ENCODE peak calls at places on chromosomes 11 and 22, in six cellular contexts. R is left ventricle myocardium inferior, V is HFFc6, N is fibroblast of lung, Z is B cell, A is lower lobe of right lung. M is an unnamed sample.
A peak's percentile ranks its signal among the peaks of the same experiment; 100 is the strongest.

GRCh38 chr11:115377882-115378296 is 126.3 kb downstream of the CADM1 start:
- DNase-seq in R (no peak), V (no peak), Z (no peak), A (no peak), N (peak; percentile 88), M (no peak)

GRCh38 chr11:125496465-125496817 is 376 bp upstream of the FEZ1 start:
- DNase-seq in N (no peak), V (no peak), R (no peak), Z (no peak), A (no peak), M (no peak)

GRCh38 chr11:117715801-117716200 is 81.2 kb downstream of the DSCAML1 start:
- DNase-seq in Z (no peak), R (no peak), V (no peak), N (no peak), A (no peak), M (no peak)

GRCh38 chr11:130634981-130635473 is 186.6 kb downstream of the ADAMTS15 start:
- DNase-seq in N (peak; percentile 75), A (no peak), R (no peak), Z (no peak), V (peak; percentile 38), M (no peak)

GRCh38 chr11:70668204-70669202 is 270.2 kb downstream of the CTTN start:
- DNase-seq in N (peak; percentile 33), R (no peak), A (peak; percentile 36), Z (no peak), V (no peak), M (no peak)

GRCh38 chr11:122505304-122506006 is 150.1 kb upstream of the UBASH3B start:
- DNase-seq in V (peak; percentile 84), A (peak; percentile 64), Z (no peak), R (peak; percentile 71), N (peak; percentile 92), M (peak; percentile 59)

GRCh38 chr11:952406-953385 is 27.0 kb downstream of the AP2A2 start:
- DNase-seq in A (no peak), Z (peak; percentile 11), R (no peak), V (no peak), N (peak; percentile 81), M (no peak)

GRCh38 chr11:68749061-68749491 is 2.2 kb downstream of the TESMIN start:
- DNase-seq in A (no peak), V (no peak), R (no peak), Z (no peak), N (peak; percentile 36), M (no peak)

GRCh38 chr11:4190098-4190497 is 95.5 kb downstream of the RRM1 start:
- DNase-seq in R (no peak), A (no peak), Z (no peak), N (no peak), V (no peak), M (no peak)

GRCh38 chr11:123061403-123062157 is at the start of gene HSPA8:
- DNase-seq in R (peak; percentile 64), A (peak; percentile 85), V (peak; percentile 68), Z (peak; percentile 67), N (peak; percentile 70), M (no peak)

GRCh38 chr11:103967985-103968384 is 68.5 kb upstream of the DDI1 start:
- DNase-seq in R (no peak), V (no peak), A (no peak), Z (no peak), N (no peak), M (no peak)

GRCh38 chr11:83069441-83070043 is 2.2 kb downstream of the RAB30 start:
- DNase-seq in N (no peak), V (no peak), R (no peak), Z (no peak), A (no peak), M (no peak)

GRCh38 chr11:57210731-57211335 is 26.2 kb downstream of the APLNR start:
- DNase-seq in V (no peak), A (no peak), Z (no peak), R (no peak), N (no peak), M (no peak)

GRCh38 chr11:11056749-11057471 is 199.1 kb upstream of the ZBED5 start:
- DNase-seq in Z (no peak), N (no peak), V (no peak), R (no peak), A (no peak), M (no peak)

GRCh38 chr22:39839198-39839597 is 54.4 kb downstream of the ENTHD1 start:
- DNase-seq in N (no peak), V (no peak), Z (no peak), R (no peak), A (no peak), M (no peak)

GRCh38 chr11:122363306-122363705 is 247.3 kb upstream of the BLID start:
- DNase-seq in V (no peak), A (no peak), N (no peak), R (no peak), Z (no peak), M (no peak)

GRCh38 chr11:66856496-66857233 is at the start of gene LRFN4:
- DNase-seq in Z (no peak), V (no peak), A (no peak), R (peak; percentile 51), N (peak; percentile 51), M (peak; percentile 85)

GRCh38 chr11:101436511-101437142 is 147.2 kb downstream of the TRPC6 start:
- DNase-seq in V (no peak), A (no peak), R (no peak), Z (no peak), N (peak; percentile 20), M (peak; percentile 29)

GRCh38 chr22:24106385-24107381 is 74.6 kb upstream of the SUSD2 start:
- DNase-seq in R (peak; percentile 25), V (no peak), N (no peak), A (peak; percentile 32), Z (peak; percentile 56), M (peak; percentile 39)

GRCh38 chr11:57308426-57309060 is 16.2 kb downstream of the TNKS1BP1 start:
- DNase-seq in N (no peak), V (no peak), R (no peak), Z (no peak), A (no peak), M (no peak)

GRCh38 chr11:37963440-37963839 is 1365.4 kb upstream of the RAG2 start:
- DNase-seq in Z (no peak), V (no peak), N (no peak), A (no peak), R (no peak), M (no peak)

GRCh38 chr22:30267382-30268302 is 991 bp upstream of the OSM start:
- DNase-seq in A (peak; percentile 67), Z (no peak), R (no peak), N (no peak), V (no peak), M (no peak)

GRCh38 chr11:20061766-20062165 is 98.5 kb downstream of the DBX1 start:
- DNase-seq in R (no peak), A (no peak), Z (no peak), V (no peak), N (no peak), M (no peak)

GRCh38 chr22:27990879-27991278 is 71.8 kb upstream of the PITPNB start:
- DNase-seq in V (no peak), A (peak; percentile 46), R (peak; percentile 81), Z (no peak), N (no peak), M (peak; percentile 71)

GRCh38 chr22:45776313-45776585 is 104.6 kb downstream of the ATXN10 start:
- DNase-seq in R (no peak), A (no peak), Z (no peak), V (no peak), N (no peak), M (no peak)

GRCh38 chr22:47047321-47048122 is 285.1 kb downstream of the TBC1D22A start:
- DNase-seq in R (no peak), V (no peak), Z (no peak), A (peak; percentile 28), N (no peak), M (no peak)

GRCh38 chr11:79062814-79063762 is 377.7 kb downstream of the TENM4 start:
- DNase-seq in R (no peak), V (no peak), A (no peak), N (no peak), Z (no peak), M (no peak)

GRCh38 chr11:112972399-112973115 is 11.3 kb downstream of the NCAM1 start:
- DNase-seq in R (no peak), N (no peak), A (no peak), V (no peak), Z (no peak), M (no peak)

GRCh38 chr11:112975493-112975892 is 14.3 kb downstream of the NCAM1 start:
- DNase-seq in V (no peak), R (no peak), A (no peak), Z (no peak), N (no peak), M (no peak)

GRCh38 chr11:112977620-112978212 is 16.5 kb downstream of the NCAM1 start:
- DNase-seq in N (peak; percentile 60), V (no peak), A (no peak), Z (no peak), R (no peak), M (no peak)
- TF ChIP-seq CTCF in N (no peak), V (no peak), A (no peak), Z (no peak), R (no peak), M (no peak)

GRCh38 chr22:20583471-20583922 is 76.1 kb downstream of the MED15 start:
- DNase-seq in N (no peak), V (no peak), R (peak; percentile 64), A (peak; percentile 39), Z (no peak), M (no peak)
- TF ChIP-seq CTCF in N (peak; percentile 5), V (peak; percentile 51), R (no peak), A (no peak), Z (no peak), M (no peak)

DNA sequence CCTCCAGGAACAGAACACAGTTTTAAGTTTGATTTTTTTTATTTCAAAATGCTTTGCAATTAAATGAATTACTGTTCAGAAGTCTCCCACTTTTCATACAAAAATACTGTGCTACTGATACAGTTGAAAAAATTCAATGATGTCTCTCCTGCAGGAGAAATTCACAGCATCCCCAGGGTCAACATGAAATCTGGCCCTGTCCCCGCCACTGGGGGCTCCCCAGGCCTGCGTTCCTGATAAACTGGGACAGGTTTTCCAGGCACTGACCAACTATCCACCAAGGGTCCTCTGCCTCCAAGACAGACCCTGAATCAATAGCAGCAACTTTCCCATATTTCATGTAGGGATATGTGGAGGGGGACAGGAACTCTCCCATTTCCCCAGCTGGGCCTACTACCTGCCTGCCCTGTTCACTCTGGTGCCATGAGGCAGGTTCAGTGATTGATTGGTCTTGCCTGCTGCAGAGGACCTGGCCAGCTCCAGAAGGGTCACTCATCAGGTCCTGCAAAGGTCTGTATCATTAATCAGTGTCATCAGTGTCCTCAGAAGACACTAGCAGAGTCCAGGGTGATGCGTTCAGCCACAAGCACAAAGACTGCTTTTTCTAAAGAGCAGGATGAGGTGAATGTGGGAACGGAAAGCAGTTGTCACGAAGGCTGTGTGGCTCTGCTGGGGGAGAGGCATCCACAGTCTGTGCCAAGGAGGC is 43.4 kb downstream of the PISD start:
- DNase-seq in N (no peak), R (no peak), Z (no peak), A (no peak), V (no peak), M (no peak)
- TF ChIP-seq CTCF in N (no peak), R (no peak), Z (no peak), A (no peak), V (peak; percentile 17), M (no peak)

DNA sequence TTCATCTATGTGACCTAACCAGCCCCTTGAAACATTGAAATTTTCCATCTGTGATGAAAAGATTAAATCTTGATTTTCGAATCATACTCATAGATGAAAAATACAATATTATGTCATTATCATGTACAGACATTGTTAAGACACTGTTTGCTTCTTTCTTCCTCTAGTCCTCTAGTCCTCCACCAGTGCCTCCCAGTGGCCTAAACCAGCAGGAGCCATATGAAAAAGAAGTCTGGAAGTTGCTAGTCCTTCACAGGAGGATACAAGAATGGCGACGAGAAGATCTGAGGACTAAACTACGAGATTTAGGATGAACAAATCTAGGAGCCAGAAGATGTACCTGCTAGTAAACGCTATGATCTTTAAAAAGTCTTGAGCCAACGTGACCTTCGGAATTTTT is 134.1 kb downstream of the SLC17A6 start:
- DNase-seq in R (no peak), N (no peak), Z (no peak), A (no peak), V (no peak), M (no peak)
- TF ChIP-seq CTCF in R (no peak), N (no peak), Z (no peak), A (no peak), V (no peak), M (no peak)